ENCODE peak calls at places on chromosomes 1 and 21, in four cellular contexts. T is neuronal stem cell, Y is HepG2, V is astrocyte. I is an unnamed sample.

GRCh38 chr1:90864681-90865080 is 147.6 kb upstream of the BARHL2 start:
- DNase-seq in V (no peak), Y (no peak), T (no peak), I (no peak)

GRCh38 chr1:46961066-46961758 is 19.9 kb upstream of the CYP4A11 start:
- DNase-seq in T (no peak), V (no peak), Y (no peak), I (no peak)

GRCh38 chr1:239044829-239045228 is 341.5 kb upstream of the CHRM3 start:
- DNase-seq in T (no peak), V (no peak), Y (no peak), I (no peak)

GRCh38 chr1:91884459-91885290 is 1.3 kb downstream of the TGFBR3 start:
- DNase-seq in V (no peak), T (peak; percentile 20), Y (peak; percentile 43), I (peak; percentile 70)

GRCh38 chr1:224540535-224540934 is 75.6 kb upstream of the CNIH3 start:
- DNase-seq in Y (no peak), V (no peak), T (no peak), I (peak; percentile 69)

GRCh38 chr21:46517361-46517760 is 58.7 kb downstream of the DIP2A start:
- DNase-seq in T (no peak), Y (no peak), V (no peak), I (no peak)

GRCh38 chr21:15415541-15416261 is 314.1 kb upstream of the USP25 start:
- DNase-seq in T (no peak), V (peak; percentile 74), Y (peak; percentile 6), I (no peak)

GRCh38 chr1:220841293-220841692 is 38.0 kb upstream of the HLX start:
- DNase-seq in V (no peak), Y (no peak), T (no peak), I (no peak)

GRCh38 chr1:197725044-197725443 is 50.2 kb downstream of the DENND1B start:
- DNase-seq in Y (peak; percentile 9), T (peak; percentile 24), V (peak; percentile 4), I (peak; percentile 25)

GRCh38 chr21:31675332-31675731 is 15.8 kb downstream of the SOD1 start:
- DNase-seq in T (no peak), Y (no peak), V (no peak), I (no peak)

GRCh38 chr1:46153732-46154131 is 21.2 kb upstream of the TSPAN1 start:
- DNase-seq in V (no peak), T (no peak), Y (no peak), I (no peak)

GRCh38 chr1:181101581-181102226 is 13.2 kb downstream of the IER5 start:
- DNase-seq in V (peak; percentile 75), Y (no peak), T (no peak), I (peak; percentile 64)

GRCh38 chr21:33362044-33362555 is 37.3 kb downstream of the IFNAR1 start:
- DNase-seq in T (no peak), Y (no peak), V (no peak), I (no peak)

GRCh38 chr1:975896-976683 is 5.8 kb downstream of the PERM1 start:
- DNase-seq in T (no peak), V (no peak), Y (peak; percentile 39), I (no peak)

GRCh38 chr1:24362982-24363614 is 43.9 kb downstream of the GRHL3 start:
- DNase-seq in V (peak; percentile 95), T (no peak), Y (no peak), I (no peak)

GRCh38 chr1:118147542-118147941 is 37.5 kb downstream of the SPAG17 start:
- DNase-seq in T (no peak), V (peak; percentile 75), Y (no peak), I (no peak)

GRCh38 chr1:40662864-40663263 is 2.6 kb downstream of the RIMS3 start:
- DNase-seq in Y (no peak), T (no peak), V (peak; percentile 36), I (no peak)

GRCh38 chr1:39205781-39206464 is 1.4 kb downstream of the MACF1 start:
- DNase-seq in V (no peak), Y (no peak), T (no peak), I (peak; percentile 19)

GRCh38 chr1:33399375-33399774 is 31.5 kb downstream of the PHC2 start:
- DNase-seq in T (no peak), V (no peak), Y (no peak), I (no peak)

GRCh38 chr1:82848043-82848442 is 1047.3 kb downstream of the ADGRL2 start:
- DNase-seq in Y (no peak), V (no peak), T (no peak), I (no peak)

GRCh38 chr1:54037476-54037875 is 15.5 kb downstream of the TMEM59 start:
- DNase-seq in Y (no peak), V (peak; percentile 29), T (no peak), I (no peak)

GRCh38 chr1:79603862-79604261 is 597.3 kb upstream of the ADGRL4 start:
- DNase-seq in Y (no peak), V (peak; percentile 45), T (no peak), I (no peak)

GRCh38 chr1:173122958-173123852 is 72.5 kb upstream of the TNFSF18 start:
- DNase-seq in V (peak; percentile 88), T (peak; percentile 18), Y (peak; percentile 93), I (peak; percentile 65)

GRCh38 chr1:19975423-19976193 is 3.8 kb downstream of the PLA2G2A start:
- DNase-seq in V (no peak), T (no peak), Y (no peak), I (no peak)

GRCh38 chr1:211589782-211590721 is 11.1 kb upstream of the SLC30A1 start:
- DNase-seq in Y (no peak), T (no peak), V (peak; percentile 90), I (no peak)

GRCh38 chr1:206540044-206540758 is 32.9 kb downstream of the RASSF5 start:
- DNase-seq in V (no peak), Y (no peak), T (no peak), I (no peak)
- H3K4me2 ChIP-seq in V (no peak overlapping the region), Y (no peak overlapping the region), T (no peak overlapping the region), I (no peak overlapping the region)

DNA sequence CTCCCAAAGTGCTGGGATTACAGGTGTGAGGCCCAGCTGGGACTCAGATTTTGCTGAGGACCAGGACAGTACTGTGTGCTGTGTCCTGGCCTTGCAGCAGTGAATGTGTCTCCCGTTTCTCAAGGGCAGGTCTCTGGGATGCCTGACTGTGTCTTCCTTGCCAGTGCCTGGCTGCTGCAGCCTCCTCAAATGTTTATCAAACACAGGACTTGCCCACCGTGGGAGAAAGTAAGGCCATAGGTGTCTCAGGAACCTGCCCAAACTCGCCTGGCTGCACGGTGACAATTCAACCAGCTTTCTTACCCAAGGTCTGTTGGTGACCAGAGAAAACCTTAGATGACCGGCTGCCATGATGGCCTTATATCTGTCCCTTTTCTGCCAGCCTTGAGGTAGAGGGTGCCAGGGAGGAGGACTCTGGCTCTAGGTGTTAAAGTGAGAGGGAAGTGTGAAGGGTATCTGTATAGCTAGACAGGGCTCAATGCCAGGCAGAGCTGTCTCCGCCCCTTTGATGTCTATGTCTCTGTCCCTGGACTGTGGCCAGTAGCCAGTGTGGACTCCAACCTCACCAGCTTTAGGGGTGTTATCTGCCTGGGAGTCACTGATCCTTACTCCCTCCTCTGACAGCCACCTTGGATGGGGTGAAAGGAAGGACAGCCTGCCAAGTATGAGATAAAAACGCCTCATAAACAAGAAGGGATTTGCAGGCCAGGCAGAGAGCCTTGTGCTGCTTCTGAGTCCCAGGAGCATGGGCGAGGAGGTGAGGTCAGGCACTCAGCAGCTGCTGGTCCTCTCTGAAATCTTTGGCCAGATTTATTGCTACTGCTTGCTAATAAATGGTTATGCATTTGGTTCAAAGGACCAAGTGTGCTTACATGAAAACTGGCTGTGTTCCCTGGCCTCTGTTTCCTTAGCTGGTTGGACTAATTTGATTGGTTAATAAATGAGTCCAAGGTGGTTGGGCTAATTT is 22.3 kb downstream of the IL6R start:
- DNase-seq in T (no peak), Y (peak; percentile 56), V (peak; percentile 32), I (peak; percentile 45)
- H3K4me1 ChIP-seq in T (peaks cover 42% of the 10 kb centered on the region), Y (peaks cover 47% of the 10 kb centered on the region), V (peaks cover 37% of the 10 kb centered on the region), I (peaks cover 19% of the 10 kb centered on the region)

GRCh38 chr21:43717967-43718871 is 710 bp upstream of the PDXK start:
- DNase-seq in T (no peak), Y (no peak), V (no peak), I (no peak)
- H3K9ac ChIP-seq in T (peak overlapping the region; percentile 84), Y (peak overlapping the region; percentile 93), V (peak overlapping the region; percentile 91), I (peak overlapping the region; percentile 80)

DNA sequence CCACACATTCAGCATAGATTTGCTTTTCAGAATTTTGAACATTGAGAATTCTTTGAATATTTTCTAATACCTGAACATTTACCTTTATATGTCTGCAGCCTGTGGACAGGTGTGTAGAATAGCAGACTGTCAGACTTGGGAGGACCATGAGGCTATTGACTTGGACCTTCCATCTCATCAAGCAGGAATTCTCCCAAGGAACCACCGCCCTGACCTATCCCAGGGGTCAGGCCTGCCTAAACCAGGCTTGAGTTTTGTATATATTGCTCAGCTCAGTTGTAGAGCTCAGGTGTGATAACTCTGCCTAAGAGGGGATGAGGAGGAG is 53.2 kb downstream of the RUNX1 start:
- DNase-seq in T (no peak), Y (no peak), V (no peak), I (no peak)
- H3K4me2 ChIP-seq in T (no peak overlapping the region), Y (no peak overlapping the region), V (peak overlapping the region; percentile 17), I (no peak overlapping the region)

GRCh38 chr1:205235921-205236320 is 8.2 kb downstream of the TMCC2 start:
- DNase-seq in V (no peak), Y (no peak), T (no peak), I (no peak)
- H3K4me1 ChIP-seq in V (no peaks in the 10 kb centered on the region), Y (no peaks in the 10 kb centered on the region), T (no peaks in the 10 kb centered on the region), I (no peaks in the 10 kb centered on the region)

GRCh38 chr1:196372896-196373536 is 235.2 kb downstream of the KCNT2 start:
- DNase-seq in V (no peak), T (peak; percentile 12), Y (peak; percentile 27), I (peak; percentile 54)
- H3K9ac ChIP-seq in V (no peak overlapping the region), T (no peak overlapping the region), Y (no peak overlapping the region), I (no peak overlapping the region)

GRCh38 chr1:171844381-171844780 is 3.1 kb downstream of the DNM3 start:
- DNase-seq in T (no peak), Y (no peak), V (peak; percentile 13), I (no peak)

GRCh38 chr1:171850951-171851350 is 9.7 kb downstream of the DNM3 start:
- DNase-seq in Y (peak; percentile 38), V (no peak), T (no peak), I (no peak)

GRCh38 chr1:171845998-171846397 is 4.7 kb downstream of the DNM3 start:
- DNase-seq in T (no peak), V (no peak), Y (no peak), I (no peak)

GRCh38 chr1:171852273-171852672 is 11.0 kb downstream of the DNM3 start:
- DNase-seq in V (peak; percentile 55), T (no peak), Y (no peak), I (no peak)

DNA sequence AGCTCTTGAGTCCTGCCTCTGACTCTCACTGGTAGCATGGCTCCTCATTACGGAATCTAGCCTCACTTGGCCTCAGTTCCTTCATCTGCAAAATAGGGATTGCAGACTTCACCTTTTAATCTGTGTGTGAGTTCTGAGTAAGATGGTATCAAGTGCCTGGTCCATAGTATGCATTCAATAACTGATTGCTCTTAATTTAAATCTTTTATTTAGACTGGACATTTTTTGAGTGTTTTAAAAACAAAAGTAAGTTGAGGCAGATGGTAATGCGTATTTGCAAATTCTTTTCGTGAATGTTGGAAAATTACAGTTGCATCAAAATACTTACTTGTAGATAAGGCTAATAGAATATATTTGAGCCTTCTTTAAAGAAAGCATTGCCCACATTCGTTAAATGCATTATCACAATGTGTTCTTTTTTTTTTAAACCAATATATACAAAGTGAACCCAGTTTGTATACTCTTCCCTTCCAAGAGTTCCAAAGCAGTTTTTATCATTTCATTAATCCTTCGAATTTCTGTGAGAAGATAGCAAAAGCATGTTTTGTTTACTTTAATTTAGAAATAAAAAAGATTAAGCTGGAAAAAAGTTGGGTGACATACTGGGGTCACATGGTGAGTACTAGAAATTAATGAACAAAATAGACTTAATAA is 8.1 kb downstream of the DNM3 start:
- DNase-seq in T (no peak), Y (no peak), V (no peak), I (no peak)
- H3K4me2 ChIP-seq in T (no peak overlapping the region), Y (no peak overlapping the region), V (no peak overlapping the region), I (no peak overlapping the region)

GRCh38 chr1:161115132-161115711 is 2.6 kb downstream of the PFDN2 start:
- DNase-seq in Y (peak; percentile 32), T (no peak), V (peak; percentile 96), I (peak; percentile 79)
- H3K4me1 ChIP-seq in Y (peaks cover 65% of the 10 kb centered on the region), T (peaks cover 14% of the 10 kb centered on the region), V (peaks cover 31% of the 10 kb centered on the region), I (peaks cover 48% of the 10 kb centered on the region)